ENCODE peak calls at places on chromosome 11, in four cellular contexts. V is cardiac fibroblast, A is right lobe of liver, N is body of pancreas. K is an unnamed sample.

GRCh38 chr11:32478277-32478731 is 43.0 kb upstream of the WT1 start:
- DNase-seq in V (peak; percentile 91), A (no peak), N (no peak), K (no peak)

GRCh38 chr11:86108890-86109638 is 40.2 kb upstream of the PICALM start:
- DNase-seq in V (no peak), A (no peak), N (no peak), K (no peak)

GRCh38 chr11:106656646-106657045 is 361.6 kb downstream of the GUCY1A2 start:
- DNase-seq in V (no peak), A (no peak), N (no peak), K (no peak)

GRCh38 chr11:61793084-61793828 is 545 bp downstream of the FEN1 start:
- DNase-seq in V (no peak), A (no peak), N (no peak), K (no peak)

GRCh38 chr11:45881708-45882368 is 3.6 kb upstream of the MAPK8IP1 start:
- DNase-seq in V (peak; percentile 14), A (no peak), N (no peak), K (no peak)

GRCh38 chr11:133230446-133230845 is 301.9 kb downstream of the OPCML start:
- DNase-seq in V (no peak), A (no peak), N (no peak), K (no peak)

GRCh38 chr11:65503606-65503922 is 4.7 kb downstream of the MALAT1 start:
- DNase-seq in V (peak; percentile 66), A (no peak), N (no peak), K (no peak)

GRCh38 chr11:132228756-132229325 is 858.4 kb downstream of the NTM start:
- DNase-seq in V (no peak), A (no peak), N (no peak), K (no peak)

GRCh38 chr11:87422566-87422965 is 384.8 kb downstream of the TMEM135 start:
- DNase-seq in V (no peak), A (no peak), N (no peak), K (no peak)

GRCh38 chr11:89491141-89491690 is at the start of gene NOX4:
- DNase-seq in V (peak; percentile 61), A (peak; percentile 53), N (peak; percentile 16), K (peak; percentile 55)

GRCh38 chr11:1162498-1163311 is 5.0 kb downstream of the MUC5AC start:
- DNase-seq in V (no peak), A (peak; percentile 45), N (no peak), K (no peak)

GRCh38 chr11:62593434-62594044 is 2.2 kb upstream of the TUT1 start:
- DNase-seq in V (peak; percentile 86), A (peak; percentile 80), N (peak; percentile 74), K (peak; percentile 79)

GRCh38 chr11:60788401-60789110 is 3.4 kb downstream of the MS4A10 start:
- DNase-seq in V (peak; percentile 54), A (no peak), N (peak; percentile 37), K (peak; percentile 23)

GRCh38 chr11:65595921-65596281 is 301 bp upstream of the KCNK7 start:
- DNase-seq in V (no peak), A (no peak), N (no peak), K (no peak)

GRCh38 chr11:12696911-12697581 is 22.8 kb downstream of the TEAD1 start:
- DNase-seq in V (no peak), A (no peak), N (no peak), K (no peak)

GRCh38 chr11:59429924-59430516 is 3.8 kb upstream of the OR5A2 start:
- DNase-seq in V (peak; percentile 59), A (no peak), N (peak; percentile 29), K (no peak)

GRCh38 chr11:88603499-88603898 is 266.0 kb upstream of the CTSC start:
- DNase-seq in V (peak; percentile 79), A (no peak), N (no peak), K (no peak)

GRCh38 chr11:66327171-66328035 is 8.8 kb downstream of the RIN1 start:
- DNase-seq in V (peak; percentile 59), A (no peak), N (no peak), K (no peak)

GRCh38 chr11:73366265-73366610 is 10.0 kb upstream of the RELT start:
- DNase-seq in V (no peak), A (no peak), N (no peak), K (no peak)

GRCh38 chr11:100639140-100639539 is 47.9 kb upstream of the ARHGAP42 start:
- DNase-seq in V (peak; percentile 37), A (no peak), N (peak; percentile 10), K (no peak)

GRCh38 chr11:14422814-14423182 is 63.8 kb upstream of the RRAS2 start:
- DNase-seq in V (no peak), A (no peak), N (no peak), K (no peak)

GRCh38 chr11:130389315-130389935 is 39.0 kb downstream of the ADAMTS8 start:
- DNase-seq in V (peak; percentile 13), A (no peak), N (no peak), K (peak; percentile 51)

GRCh38 chr11:79119491-79120284 is 321.1 kb downstream of the TENM4 start:
- DNase-seq in V (no peak), A (no peak), N (no peak), K (no peak)

GRCh38 chr11:119889111-119889510 is 160.1 kb upstream of the NECTIN1 start:
- DNase-seq in V (no peak), A (no peak), N (no peak), K (no peak)
- H3K4me3 ChIP-seq in V (no peak overlapping the region), A (no peak overlapping the region), N (no peak overlapping the region), K (no peak overlapping the region)

DNA sequence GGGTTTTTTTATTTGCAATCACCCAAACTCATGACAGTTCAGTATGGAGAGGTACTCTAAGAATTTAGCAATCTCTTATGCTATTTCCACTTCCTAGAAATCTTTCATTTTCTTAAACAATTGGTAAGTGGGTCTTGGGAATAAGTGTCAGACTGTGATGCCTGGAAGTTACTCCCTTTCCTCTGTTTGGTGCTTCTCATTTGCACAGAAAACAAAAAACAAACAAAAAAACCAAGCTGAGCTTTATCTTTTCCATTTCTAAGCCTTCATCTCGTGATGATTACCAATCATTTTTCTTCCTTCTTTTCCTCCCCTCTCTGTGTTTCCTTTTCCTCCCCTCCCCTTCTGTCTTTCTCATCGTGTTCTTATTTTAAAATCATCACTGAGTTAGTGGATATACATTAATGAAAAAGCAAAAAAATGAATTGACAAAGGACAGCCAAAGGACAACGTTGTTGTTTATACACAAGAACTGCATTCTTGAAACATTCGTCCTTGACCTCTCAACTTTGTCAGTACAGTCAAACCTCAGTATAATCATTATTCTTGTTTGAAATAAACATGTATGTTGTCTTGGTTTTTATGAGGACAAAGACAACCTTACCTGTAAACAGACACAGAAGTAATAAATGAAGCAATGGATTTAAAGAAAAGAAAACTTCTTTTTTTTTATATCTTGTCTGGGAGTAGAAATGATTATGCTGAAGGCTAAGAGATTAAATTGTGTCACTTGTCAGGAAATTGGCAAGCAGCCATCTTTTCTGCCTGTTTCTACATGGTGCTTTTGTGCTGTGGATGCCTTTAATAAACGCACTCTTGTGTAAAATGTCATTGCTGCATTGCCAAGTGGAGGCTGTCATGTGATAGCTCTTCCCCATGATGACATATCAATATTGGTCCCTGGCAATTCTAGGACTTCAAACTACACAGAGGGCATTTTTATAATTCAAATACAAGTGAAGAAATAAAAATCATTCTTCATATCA is 803.2 kb upstream of the CCDC90B start:
- DNase-seq in V (peak; percentile 26), A (no peak), N (peak; percentile 19), K (no peak)
- TF ChIP-seq CTCF in V (no peak), A (no peak), N (no peak), K (no peak)

GRCh38 chr11:102831128-102831708 is 12.2 kb downstream of the MMP3 start:
- DNase-seq in V (peak; percentile 13), A (peak; percentile 77), N (peak; percentile 34), K (no peak)

GRCh38 chr11:102830328-102830727 is 13.1 kb downstream of the MMP3 start:
- DNase-seq in V (no peak), A (no peak), N (no peak), K (no peak)

GRCh38 chr11:102833731-102834130 is 9.7 kb downstream of the MMP3 start:
- DNase-seq in V (no peak), A (no peak), N (no peak), K (no peak)

GRCh38 chr11:102832612-102833011 is 10.8 kb downstream of the MMP3 start:
- DNase-seq in V (no peak), A (no peak), N (no peak), K (no peak)

DNA sequence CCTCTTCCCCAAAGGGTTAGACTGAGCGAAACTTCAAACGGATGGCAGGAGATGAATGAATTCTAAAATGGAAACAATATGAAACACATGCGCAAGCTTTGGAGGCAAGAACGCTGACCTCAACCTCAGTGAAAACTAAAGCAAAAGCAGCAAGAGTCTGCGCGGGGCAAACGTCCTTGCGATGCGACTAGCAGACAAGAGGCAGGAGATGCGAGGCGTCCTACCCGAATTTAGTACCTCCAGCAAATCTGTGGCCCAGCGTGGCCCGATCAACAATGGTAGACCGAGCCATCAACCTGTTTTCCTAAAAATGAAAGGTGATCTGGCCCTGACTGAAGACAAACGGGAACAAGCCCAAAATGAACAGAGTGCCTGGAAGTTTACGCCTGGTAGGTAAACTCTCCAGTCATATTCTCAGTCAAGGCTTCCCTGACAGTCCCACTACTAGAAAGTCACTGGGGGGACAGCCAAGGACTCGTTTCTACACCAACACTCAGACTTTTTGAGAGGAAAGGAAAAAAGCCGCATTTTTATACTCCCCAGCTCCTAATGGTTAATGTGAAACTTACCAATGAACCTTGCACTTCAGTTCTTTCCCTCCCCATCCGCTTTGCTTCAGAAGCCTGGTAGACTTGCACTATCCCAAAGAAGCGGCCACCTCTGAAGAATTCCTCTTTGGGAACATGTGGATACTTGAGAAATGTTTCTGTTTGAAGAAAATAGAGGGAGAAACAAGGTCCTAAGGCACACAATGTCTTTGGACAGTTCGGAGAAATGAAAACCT is 11.5 kb downstream of the MMP3 start:
- DNase-seq in V (no peak), A (no peak), N (no peak), K (no peak)
- H3K4me3 ChIP-seq in V (peak overlapping the region; percentile 11), A (peak overlapping the region; percentile 55), N (no peak overlapping the region), K (no peak overlapping the region)

DNA sequence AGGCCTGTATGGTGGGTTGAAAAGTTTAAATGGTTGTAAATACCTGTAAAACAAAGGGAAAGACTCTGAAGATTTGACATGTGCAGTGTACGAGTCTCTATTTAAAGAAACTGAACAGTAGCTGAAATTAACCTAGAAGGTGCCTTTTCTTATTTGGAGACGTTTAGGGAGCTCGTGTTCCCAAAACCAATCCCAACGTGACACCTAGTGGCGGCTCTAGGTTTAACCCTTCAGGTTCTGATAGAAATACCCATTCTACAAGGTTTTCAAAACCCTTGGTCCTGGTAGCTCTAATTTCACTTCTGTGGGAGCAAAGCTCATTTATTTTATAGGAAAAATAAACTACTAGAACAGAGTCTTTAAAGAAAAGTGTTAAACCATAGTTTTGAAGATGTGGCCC is 258.3 kb downstream of the LRRC4C start:
- DNase-seq in V (peak; percentile 3), A (no peak), N (no peak), K (no peak)
- TF ChIP-seq CTCF in V (peak; percentile 7), A (peak; percentile 31), N (no peak), K (peak; percentile 40)

GRCh38 chr11:9777066-9777465 is 113.2 kb downstream of the SWAP70 start:
- DNase-seq in V (no peak), A (no peak), N (no peak), K (no peak)

GRCh38 chr11:9774591-9775392 is 110.9 kb downstream of the SWAP70 start:
- DNase-seq in V (peak; percentile 82), A (no peak), N (no peak), K (no peak)

GRCh38 chr11:9774109-9774508 is 110.2 kb downstream of the SWAP70 start:
- DNase-seq in V (no peak), A (no peak), N (no peak), K (no peak)

GRCh38 chr11:9776203-9776602 is 112.3 kb downstream of the SWAP70 start:
- DNase-seq in V (no peak), A (no peak), N (no peak), K (no peak)

GRCh38 chr11:9775393-9775780 is 111.5 kb downstream of the SWAP70 start:
- DNase-seq in V (no peak), A (no peak), N (no peak), K (no peak)
- H3K4me3 ChIP-seq in V (no peak overlapping the region), A (no peak overlapping the region), N (no peak overlapping the region), K (no peak overlapping the region)

GRCh38 chr11:57775474-57775873 is 13.9 kb downstream of the CTNND1 start:
- DNase-seq in V (peak; percentile 46), A (no peak), N (no peak), K (no peak)
- TF ChIP-seq CTCF in V (no peak), A (no peak), N (no peak), K (no peak)